ENCODE peak calls at places on chromosomes 4 and X, in eight cellular contexts. F is lower lobe of right lung, J is IMR-90, N is ascending aorta, Z is OCI-LY7, X is A549, O is HL-60, E is colonic mucosa. W is an unnamed sample.

GRCh38 chr4:174260099-174260498 is 23.4 kb downstream of the FBXO8 start:
- DNase-seq in Z (no peak), E (no peak), X (peak; percentile 8), O (no peak), F (no peak), N (no peak), J (peak; percentile 85), W (no peak)

GRCh38 chrX:6448003-6448402 is 86.9 kb downstream of the VCX3A start:
- DNase-seq in Z (no peak), F (no peak), X (no peak), E (no peak), J (no peak), N (no peak), O (no peak), W (no peak)

GRCh38 chrX:15310117-15310516 is 5.3 kb downstream of the ASB11 start:
- DNase-seq in X (no peak), O (no peak), J (peak; percentile 6), Z (no peak), N (no peak), E (no peak), F (no peak), W (no peak)

GRCh38 chr4:17273047-17273446 is 238.8 kb downstream of the QDPR start:
- DNase-seq in Z (no peak), J (peak; percentile 25), X (no peak), E (no peak), O (no peak), F (no peak), N (no peak), W (no peak)

GRCh38 chrX:65821721-65822496 is 154.5 kb downstream of the MSN start:
- DNase-seq in J (no peak), E (peak; percentile 28), O (peak; percentile 15), F (peak; percentile 60), N (no peak), X (no peak), Z (no peak), W (no peak)

GRCh38 chr4:113975578-113975977 is 3.9 kb downstream of the ARSJ start:
- DNase-seq in E (no peak), N (no peak), F (no peak), J (no peak), O (no peak), Z (no peak), X (no peak), W (no peak)

GRCh38 chrX:72308566-72309296 is 3.0 kb upstream of the CITED1 start:
- DNase-seq in Z (no peak), F (peak; percentile 53), J (peak; percentile 50), N (no peak), O (peak; percentile 54), E (peak; percentile 82), X (peak; percentile 67), W (no peak)

GRCh38 chr4:3611778-3612177 is 79.6 kb upstream of the LRPAP1 start:
- DNase-seq in X (no peak), N (no peak), E (no peak), Z (no peak), F (no peak), J (no peak), O (no peak), W (no peak)

GRCh38 chr4:180827610-180828009 is 1415.6 kb upstream of the TENM3 start:
- DNase-seq in F (no peak), X (no peak), E (no peak), Z (no peak), N (no peak), J (peak; percentile 67), O (no peak), W (no peak)

GRCh38 chr4:92952897-92953296 is 649.1 kb downstream of the GRID2 start:
- DNase-seq in E (no peak), Z (no peak), O (no peak), F (no peak), X (no peak), N (no peak), J (no peak), W (no peak)

GRCh38 chr4:77172336-77172735 is 15.3 kb downstream of the CCNG2 start:
- DNase-seq in N (no peak), F (no peak), O (no peak), E (no peak), X (no peak), Z (no peak), J (peak; percentile 95), W (no peak)

GRCh38 chr4:143089291-143089690 is 95.4 kb upstream of the USP38 start:
- DNase-seq in N (no peak), Z (no peak), X (no peak), E (no peak), J (no peak), F (no peak), O (no peak), W (no peak)

GRCh38 chr4:8607603-8608481 is 15.3 kb downstream of the CPZ start:
- DNase-seq in E (no peak), Z (peak; percentile 34), O (no peak), F (no peak), J (no peak), X (peak; percentile 50), N (no peak), W (no peak)

GRCh38 chrX:51893931-51894696 is 691 bp downstream of the MAGED1 start:
- DNase-seq in N (no peak), O (no peak), J (peak; percentile 11), Z (peak; percentile 10), F (no peak), E (peak; percentile 28), X (no peak), W (no peak)

GRCh38 chrX:14095702-14096101 is 66.0 kb upstream of the GEMIN8 start:
- DNase-seq in N (no peak), O (peak; percentile 42), Z (peak; percentile 62), F (no peak), J (peak; percentile 53), X (no peak), E (peak; percentile 22), W (no peak)

GRCh38 chr4:35525192-35525978 is 718.9 kb downstream of the ARAP2 start:
- DNase-seq in J (no peak), O (no peak), Z (no peak), X (no peak), N (no peak), F (no peak), E (no peak), W (no peak)

GRCh38 chr4:107035711-107036601 is at the start of gene DKK2:
- DNase-seq in X (no peak), N (no peak), O (peak; percentile 50), J (peak; percentile 28), F (peak; percentile 46), E (no peak), Z (no peak), W (no peak)

GRCh38 chrX:110087485-110088356 is 84.8 kb downstream of the TMEM164 start:
- DNase-seq in N (no peak), F (no peak), X (peak; percentile 71), E (no peak), O (peak; percentile 68), Z (no peak), J (peak; percentile 94), W (peak; percentile 76)

GRCh38 chrX:42247241-42247640 is 323.9 kb upstream of the CASK start:
- DNase-seq in O (no peak), Z (no peak), X (no peak), F (no peak), J (peak; percentile 8), E (no peak), N (no peak), W (no peak)

GRCh38 chrX:129520151-129520550 is 3.1 kb downstream of the SMARCA1 start:
- DNase-seq in J (no peak), O (no peak), Z (no peak), E (no peak), N (no peak), F (no peak), X (no peak), W (no peak)

DNA sequence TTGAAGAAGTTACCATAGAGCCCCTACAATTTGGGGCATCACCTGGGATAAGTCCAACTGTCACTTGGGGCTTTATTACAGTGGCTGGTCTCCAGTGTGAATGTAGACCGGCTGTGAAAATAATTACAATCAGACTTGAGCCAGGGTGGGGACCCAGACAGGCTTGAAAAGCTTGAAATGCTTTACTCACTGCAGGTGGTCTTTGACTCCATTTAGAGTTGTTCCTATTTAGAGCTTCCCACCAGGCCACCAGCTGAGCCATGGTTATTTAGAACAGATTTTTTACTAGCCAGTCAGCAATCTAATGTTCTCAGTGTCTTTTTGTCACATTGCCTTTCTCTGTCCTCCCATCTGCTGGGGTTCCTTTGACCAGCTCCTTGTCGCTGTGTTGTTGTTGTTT is 5.7 kb downstream of the ARHGAP10 start:
- DNase-seq in Z (no peak), N (no peak), F (no peak), E (no peak), O (no peak), J (no peak), X (no peak), W (no peak)
- H3K4me3 ChIP-seq in Z (no peak overlapping the region), N (no peak overlapping the region), F (no peak overlapping the region), E (no peak overlapping the region), O (no peak overlapping the region), J (no peak overlapping the region), X (no peak overlapping the region), W (no peak overlapping the region)

GRCh38 chrX:13094374-13094773 is 50.0 kb upstream of the FAM9C start:
- DNase-seq in X (no peak), J (no peak), F (no peak), O (no peak), E (no peak), Z (no peak), N (no peak), W (no peak)
- H3K27ac ChIP-seq in X (peak overlapping the region; percentile 48), J (no peak overlapping the region), F (peak overlapping the region; percentile 36), O (no peak overlapping the region), E (peak overlapping the region; percentile 3), Z (no peak overlapping the region), N (no peak overlapping the region), W (no peak overlapping the region)

DNA sequence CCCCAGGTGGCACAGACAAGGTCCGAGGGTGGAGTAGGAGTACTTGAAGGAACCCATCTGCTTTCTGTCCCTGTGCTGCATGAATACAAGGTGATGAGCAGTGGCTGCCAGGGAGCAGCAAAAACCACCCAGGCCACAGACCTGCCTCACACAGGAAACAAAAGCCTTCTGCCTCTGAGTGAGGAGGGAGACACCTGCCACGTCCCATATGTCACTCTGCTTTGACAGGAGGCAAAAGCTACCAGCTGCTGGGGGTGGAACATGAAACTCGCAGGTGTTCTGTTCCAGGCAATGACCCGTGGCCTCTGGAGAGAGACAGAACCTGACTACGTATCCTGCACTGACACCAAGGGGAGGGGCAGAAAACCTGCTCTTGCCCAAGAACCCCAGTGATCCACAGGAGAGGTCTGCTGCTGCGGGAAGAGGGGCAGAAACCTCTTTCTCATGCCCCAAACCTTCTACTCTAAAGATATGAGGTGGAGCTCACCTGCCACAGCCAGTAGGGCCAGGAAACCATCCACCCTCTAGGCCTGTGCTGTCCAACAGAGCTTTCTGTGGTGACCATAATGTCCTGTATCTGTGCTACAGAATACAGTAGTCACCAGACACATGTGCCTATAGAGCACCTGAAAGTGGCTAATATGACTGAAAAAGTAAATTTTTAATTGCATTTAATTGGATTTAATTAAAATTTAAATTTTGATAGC is 172.9 kb downstream of the PRDM5 start:
- DNase-seq in O (no peak), J (no peak), X (no peak), N (no peak), E (no peak), Z (peak; percentile 98), F (no peak), W (no peak)
- H3K4me3 ChIP-seq in O (no peak overlapping the region), J (no peak overlapping the region), X (no peak overlapping the region), N (no peak overlapping the region), E (no peak overlapping the region), Z (peak overlapping the region; percentile 42), F (no peak overlapping the region), W (no peak overlapping the region)

DNA sequence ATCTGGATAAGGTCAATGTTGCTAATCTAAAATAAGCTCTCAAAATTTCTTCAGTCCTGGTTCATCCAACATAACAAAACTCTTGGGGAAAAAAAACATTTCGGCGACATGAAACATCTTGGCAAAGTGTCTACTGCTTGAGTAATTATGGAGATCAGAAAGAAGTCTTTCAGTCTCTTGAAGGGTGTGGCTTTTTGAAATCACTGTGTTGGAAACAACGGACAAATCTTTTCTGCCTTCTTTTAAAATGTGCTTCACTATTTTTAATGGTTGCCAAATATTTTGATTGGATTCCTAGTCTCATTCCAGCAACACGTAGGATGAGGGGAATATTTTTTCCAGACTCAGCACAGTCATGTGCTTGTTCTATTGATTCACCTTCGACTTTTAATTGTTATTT is 138.6 kb downstream of the KLHL8 start:
- DNase-seq in O (no peak), X (no peak), N (no peak), Z (no peak), E (no peak), J (no peak), F (no peak), W (no peak)
- H3K27ac ChIP-seq in O (no peak overlapping the region), X (no peak overlapping the region), N (peak overlapping the region; percentile 31), Z (no peak overlapping the region), E (no peak overlapping the region), J (no peak overlapping the region), F (no peak overlapping the region), W (no peak overlapping the region)

W was measured in RWPE2.